ENCODE peak calls at places on chromosomes 12 and 14, in four cellular contexts. X is IMR-90, Y is GM12878, P is K562. J is an unnamed sample.

GRCh38 chr14:26597136-26598080 is at the start of gene NOVA1:
- DNase-seq in X (no peak), Y (no peak), P (no peak), J (peak)

GRCh38 chr12:94042321-94042720 is 106.1 kb upstream of the PLXNC1 start:
- DNase-seq in X (no peak), Y (no peak), P (no peak), J (no peak)

GRCh38 chr12:27437839-27438238 is 8.7 kb upstream of the SMCO2 start:
- DNase-seq in X (no peak), Y (no peak), P (no peak), J (no peak)

GRCh38 chr14:63204407-63205280 is at the start of gene RHOJ:
- DNase-seq in X (peak), Y (no peak), P (no peak), J (no peak)

GRCh38 chr14:45112886-45113772 is 21.2 kb downstream of the FKBP3 start:
- DNase-seq in X (peak), Y (no peak), P (no peak), J (peak)

GRCh38 chr12:48028541-48029400 is 24.5 kb upstream of the COL2A1 start:
- DNase-seq in X (no peak), Y (no peak), P (no peak), J (no peak)

GRCh38 chr14:21990116-21990515 is 316.5 kb upstream of the OR4E1 start:
- DNase-seq in X (no peak), Y (no peak), P (no peak), J (peak)

GRCh38 chr12:66602483-66603143 is 76.3 kb downstream of the GRIP1 start:
- DNase-seq in X (no peak), Y (no peak), P (no peak), J (no peak)

GRCh38 chr12:46516933-46517578 is 144.5 kb upstream of the SLC38A2 start:
- DNase-seq in X (no peak), Y (peak), P (no peak), J (no peak)

GRCh38 chr14:92022036-92022435 is 17.8 kb downstream of the TRIP11 start:
- DNase-seq in X (no peak), Y (no peak), P (no peak), J (no peak)

GRCh38 chr12:12534975-12535374 is 27.7 kb downstream of the DUSP16 start:
- DNase-seq in X (no peak), Y (no peak), P (no peak), J (no peak)

GRCh38 chr12:39946361-39946948 is 159.4 kb downstream of the SLC2A13 start:
- DNase-seq in X (no peak), Y (no peak), P (no peak), J (no peak)

GRCh38 chr12:119693006-119693405 is 25.1 kb downstream of the PRKAB1 start:
- DNase-seq in X (peak), Y (no peak), P (no peak), J (peak)

GRCh38 chr12:132710062-132710421 is 600 bp upstream of the PGAM5 start:
- DNase-seq in X (no peak), Y (no peak), P (peak), J (no peak)

GRCh38 chr14:64464695-64465094 is 604 bp upstream of the AKAP5 start:
- DNase-seq in X (no peak), Y (no peak), P (no peak), J (no peak)

GRCh38 chr14:103688906-103689902 is 26.0 kb downstream of the XRCC3 start:
- DNase-seq in X (no peak), Y (peak), P (no peak), J (no peak)
- TF ChIP-seq FOS in X (no peak), Y (no peak), P (no peak), J (no peak)

DNA sequence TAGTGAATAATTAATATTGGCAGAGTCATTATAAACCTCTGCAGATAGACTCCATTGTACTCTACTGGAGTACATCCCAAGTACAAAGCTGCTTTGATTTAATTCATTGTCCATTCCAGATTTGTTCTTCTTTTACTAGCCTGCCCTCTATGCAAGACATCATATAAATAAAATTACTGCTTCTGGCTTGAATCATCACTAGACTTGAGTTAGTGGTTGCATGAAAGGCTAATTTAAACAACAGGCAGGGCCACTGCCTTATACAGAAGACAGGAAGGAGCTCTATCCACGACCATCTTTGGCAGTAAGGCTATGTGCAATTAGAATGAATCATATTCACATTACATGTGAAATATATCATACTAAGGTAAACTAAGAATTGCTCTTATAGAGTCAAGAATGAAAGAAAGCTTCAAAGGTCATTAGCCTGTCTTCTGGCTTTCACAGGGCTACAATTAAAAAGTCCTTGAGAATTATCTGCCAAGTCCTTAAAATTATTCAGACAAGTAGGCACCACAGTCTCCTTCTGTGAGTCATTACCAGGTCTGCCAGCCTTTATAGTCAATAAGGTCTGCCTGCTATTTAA is 631.8 kb downstream of the TMTC2 start:
- DNase-seq in X (peak), Y (no peak), P (no peak), J (no peak)
- H3K9ac ChIP-seq in X (no peak), Y (no peak), P (no peak), J (no peak)

GRCh38 chr12:90908465-90908864 is 46.5 kb downstream of the CCER1 start:
- DNase-seq in X (peak), Y (no peak), P (no peak), J (peak)

GRCh38 chr12:90905691-90906370 is 49.1 kb downstream of the CCER1 start:
- DNase-seq in X (peak), Y (no peak), P (no peak), J (peak)

GRCh38 chr12:90910958-90911357 is 44.0 kb downstream of the CCER1 start:
- DNase-seq in X (peak), Y (no peak), P (no peak), J (peak)

DNA sequence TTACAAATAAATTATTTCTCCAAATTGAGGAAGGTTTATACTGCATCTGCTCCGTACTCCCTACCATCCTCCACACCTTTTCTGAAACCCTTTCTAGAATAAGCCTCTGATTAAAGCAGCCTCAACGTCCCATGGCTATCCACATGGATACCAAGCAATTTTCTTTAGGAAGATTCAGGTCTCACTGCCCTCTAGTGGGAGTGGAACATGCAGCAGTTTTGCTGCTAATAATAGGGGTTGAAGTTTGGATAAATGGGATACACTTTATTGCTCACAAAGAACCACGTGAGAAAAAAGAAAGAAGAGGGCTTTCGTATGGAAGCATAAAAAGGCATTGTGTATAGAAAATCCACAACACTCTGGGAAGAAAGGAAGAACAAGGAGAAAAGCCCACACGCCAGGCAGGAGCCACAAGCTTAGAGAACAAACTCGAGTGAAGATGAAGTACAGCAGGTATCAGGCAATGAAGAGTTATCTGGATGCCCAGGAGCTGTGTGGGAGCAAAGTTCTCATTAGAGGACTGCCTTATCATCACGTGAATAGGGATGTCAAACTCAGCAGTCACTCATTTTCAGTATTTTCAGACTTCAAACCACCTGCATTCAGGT is 45.8 kb downstream of the CCER1 start:
- DNase-seq in X (peak), Y (no peak), P (no peak), J (peak)
- TF ChIP-seq FOS in X (no peak), Y (no peak), P (no peak), J (no peak)

GRCh38 chr12:54404061-54405004 is 14.7 kb downstream of the ITGA5 start:
- DNase-seq in X (peak), Y (no peak), P (peak), J (peak)
- H3K9ac ChIP-seq in X (no peak), Y (no peak), P (no peak), J (no peak)

GRCh38 chr12:16984484-16984883 is 378.5 kb upstream of the LMO3 start:
- DNase-seq in X (no peak), Y (no peak), P (no peak), J (no peak)
- TF ChIP-seq FOS in X (no peak), Y (no peak), P (no peak), J (no peak)

J was measured in endothelial cell of umbilical vein.